ENCODE peak calls at places on chromosome 20, in ten cellular contexts. E is endothelial cell of umbilical vein, Z is GM12891, L is prostate gland, K is Panc1, W is spleen, O is stomach, J is GM23338, Q is HL-60, A is suprapubic skin. T is an unnamed sample.

GRCh38 chr20:25065625-25066338 is 7.8 kb upstream of the ACSS1 start:
- DNase-seq in L (peak; percentile 69), Z (no peak), O (peak; percentile 73), J (peak; percentile 79), Q (peak; percentile 61), E (peak; percentile 67), A (no peak), W (peak; percentile 82), K (peak; percentile 61), T (no peak)

GRCh38 chr20:49693435-49694171 is 20.1 kb downstream of the B4GALT5 start:
- DNase-seq in K (no peak), W (no peak), Q (no peak), O (no peak), Z (no peak), A (no peak), L (no peak), J (no peak), E (no peak), T (no peak)

GRCh38 chr20:53547664-53548239 is 45.9 kb downstream of the ZNF217 start:
- DNase-seq in Z (peak; percentile 37), E (peak; percentile 68), A (no peak), J (peak; percentile 90), W (no peak), Q (peak; percentile 58), L (peak; percentile 26), O (peak; percentile 33), K (peak; percentile 45), T (no peak)

GRCh38 chr20:46027245-46027853 is 1.7 kb upstream of the SLC12A5 start:
- DNase-seq in W (no peak), J (peak; percentile 87), O (no peak), K (no peak), Q (peak; percentile 29), A (no peak), Z (no peak), E (peak; percentile 37), L (peak; percentile 32), T (no peak)

GRCh38 chr20:53942121-53942816 is 128.1 kb downstream of the BCAS1 start:
- DNase-seq in L (no peak), W (no peak), K (no peak), J (peak; percentile 67), O (no peak), Z (no peak), E (peak; percentile 28), A (no peak), Q (no peak), T (peak; percentile 64)

GRCh38 chr20:34580588-34580940 is 22.0 kb downstream of the MAP1LC3A start:
- DNase-seq in K (no peak), Q (no peak), E (no peak), W (no peak), A (no peak), J (no peak), Z (no peak), L (no peak), O (no peak), T (peak; percentile 57)

GRCh38 chr20:45679650-45680049 is 9.6 kb upstream of the WFDC11 start:
- DNase-seq in O (no peak), Q (no peak), A (no peak), Z (no peak), L (no peak), W (no peak), J (no peak), E (no peak), K (no peak), T (no peak)

GRCh38 chr20:44388466-44389023 is 33.0 kb downstream of the HNF4A start:
- DNase-seq in Q (peak; percentile 49), J (peak; percentile 98), K (peak; percentile 62), W (peak; percentile 88), L (peak; percentile 32), O (peak; percentile 59), E (peak; percentile 63), A (peak; percentile 86), Z (peak; percentile 74), T (no peak)

GRCh38 chr20:32809907-32810306 is 9.8 kb upstream of the MAPRE1 start:
- DNase-seq in W (no peak), O (no peak), J (no peak), Q (no peak), A (no peak), L (no peak), K (no peak), E (no peak), Z (no peak), T (no peak)

GRCh38 chr20:32810941-32811340 is 8.8 kb upstream of the MAPRE1 start:
- DNase-seq in Q (no peak), A (no peak), W (no peak), E (no peak), L (no peak), K (no peak), J (peak; percentile 53), Z (no peak), O (no peak), T (no peak)

GRCh38 chr20:32807706-32808105 is 12.0 kb upstream of the MAPRE1 start:
- DNase-seq in O (no peak), Z (no peak), W (no peak), J (peak; percentile 91), L (no peak), A (no peak), Q (no peak), E (no peak), K (no peak), T (no peak)

GRCh38 chr20:32808438-32808837 is 11.3 kb upstream of the MAPRE1 start:
- DNase-seq in Q (no peak), W (no peak), K (no peak), Z (no peak), A (no peak), E (no peak), J (no peak), L (no peak), O (no peak), T (no peak)

DNA sequence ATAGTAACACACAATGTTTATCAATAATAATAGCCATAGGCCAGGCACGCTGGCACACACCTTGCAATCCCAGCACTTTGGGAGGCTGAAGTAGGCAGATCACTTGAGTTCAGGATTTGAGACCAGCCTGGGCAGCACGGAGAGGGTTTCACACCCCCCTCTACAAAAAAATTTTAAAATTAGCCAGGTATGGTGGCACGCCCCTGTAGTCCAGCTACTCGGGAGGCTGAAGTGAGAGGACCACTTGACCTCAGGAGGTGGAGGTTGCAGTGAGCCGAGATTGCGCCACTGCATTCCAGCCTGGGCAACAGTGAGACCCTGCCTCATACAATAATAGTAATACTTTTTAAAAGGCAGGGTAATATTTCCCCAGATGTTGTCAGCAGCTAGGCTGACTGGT is 7.9 kb upstream of the MAPRE1 start:
- DNase-seq in L (no peak), K (no peak), Q (no peak), O (no peak), Z (no peak), W (no peak), J (no peak), A (no peak), E (no peak), T (no peak)
- TF ChIP-seq POLR2AphosphoS5 in L (no peak), K (no peak), Q (no peak), O (no peak), Z (no peak), W (no peak), J (peak; percentile 9), A (no peak), E (no peak), T (no peak)

GRCh38 chr20:42938486-42939205 is 251.1 kb downstream of the PTPRT start:
- DNase-seq in O (no peak), L (no peak), Z (no peak), Q (no peak), A (no peak), J (no peak), W (no peak), E (no peak), K (no peak), T (no peak)

GRCh38 chr20:42945595-42945994 is 244.1 kb downstream of the PTPRT start:
- DNase-seq in A (no peak), Q (no peak), L (no peak), J (no peak), E (no peak), W (no peak), Z (no peak), K (no peak), O (no peak), T (no peak)

GRCh38 chr20:42936482-42936881 is 253.2 kb downstream of the PTPRT start:
- DNase-seq in K (no peak), Q (no peak), W (no peak), J (no peak), A (no peak), E (no peak), L (no peak), O (no peak), Z (no peak), T (no peak)

GRCh38 chr20:42945194-42945593 is 244.5 kb downstream of the PTPRT start:
- DNase-seq in J (no peak), A (no peak), O (no peak), K (no peak), L (no peak), Z (no peak), E (no peak), Q (no peak), W (no peak), T (no peak)

GRCh38 chr20:42941629-42942028 is 248.1 kb downstream of the PTPRT start:
- DNase-seq in E (no peak), Z (no peak), W (no peak), J (no peak), O (no peak), A (no peak), L (no peak), K (no peak), Q (no peak), T (no peak)
- TF ChIP-seq POLR2AphosphoS5 in E (no peak), Z (no peak), W (no peak), J (no peak), O (no peak), A (no peak), L (no peak), K (no peak), Q (no peak), T (no peak)

GRCh38 chr20:38108438-38109024 is 56.5 kb downstream of the TGM2 start:
- DNase-seq in J (no peak), O (no peak), Z (no peak), W (no peak), Q (no peak), E (no peak), A (no peak), K (no peak), L (peak; percentile 56), T (peak; percentile 91)

GRCh38 chr20:38110525-38111178 is 54.4 kb downstream of the TGM2 start:
- DNase-seq in Z (no peak), W (no peak), O (no peak), K (no peak), E (no peak), J (no peak), Q (no peak), A (no peak), L (no peak), T (peak; percentile 88)

GRCh38 chr20:38111366-38112232 is 53.5 kb downstream of the TGM2 start:
- DNase-seq in J (no peak), K (no peak), L (no peak), E (no peak), O (no peak), A (no peak), Q (no peak), Z (no peak), W (no peak), T (peak; percentile 83)

GRCh38 chr20:38109657-38110524 is 55.2 kb downstream of the TGM2 start:
- DNase-seq in E (peak; percentile 84), K (peak; percentile 90), Z (no peak), A (no peak), L (peak; percentile 77), O (no peak), W (no peak), J (no peak), Q (no peak), T (peak; percentile 94)

GRCh38 chr20:38109025-38109541 is 56.0 kb downstream of the TGM2 start:
- DNase-seq in Q (no peak), Z (no peak), L (peak; percentile 47), E (no peak), O (no peak), J (no peak), W (no peak), A (no peak), K (no peak), T (peak; percentile 92)
- TF ChIP-seq POLR2AphosphoS5 in Q (no peak), Z (no peak), L (peak; percentile 70), E (no peak), O (peak; percentile 38), J (no peak), W (peak; percentile 77), A (peak; percentile 26), K (no peak), T (no peak)

DNA sequence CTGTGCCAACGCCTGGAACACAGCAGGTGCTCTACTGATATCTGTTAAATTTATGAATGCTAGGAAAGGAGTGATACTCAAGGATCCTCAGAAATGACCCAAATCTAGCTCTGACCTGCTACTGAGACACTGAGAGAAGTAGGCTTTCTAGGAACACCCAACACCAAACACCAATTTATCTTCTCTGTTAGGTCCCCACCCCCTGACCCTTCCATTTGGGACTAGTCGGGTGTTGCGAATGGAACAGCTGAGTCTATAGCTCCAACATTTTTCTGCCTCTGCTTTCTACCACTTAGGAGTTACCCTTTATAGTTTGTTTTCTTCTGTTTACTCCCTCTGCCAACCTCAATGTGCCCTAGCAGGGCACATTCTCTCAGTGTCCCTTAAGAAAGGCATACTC is 24.0 kb downstream of the CPNE1 start:
- DNase-seq in O (no peak), E (no peak), A (no peak), J (no peak), W (no peak), Z (no peak), Q (no peak), K (no peak), L (no peak), T (no peak)
- TF ChIP-seq POLR2AphosphoS5 in O (no peak), E (no peak), A (no peak), J (no peak), W (peak; percentile 4), Z (no peak), Q (no peak), K (no peak), L (no peak), T (no peak)

T was measured in esophagus muscularis mucosa.